ENCODE peak calls at places on chromosomes 3 and 15, in five cellular contexts. F is neuronal stem cell, O is IMR-90, E is mesenchymal stem cell, R is mesendoderm. X is an unnamed sample. For H3K36me3, the result is how much of the 10 kb centered on the place peaks cover.

GRCh38 chr15:94760348-94760747 is 529.0 kb downstream of the MCTP2 start:
- DNase-seq in O (no peak), F (no peak), E (no peak), R (peak), X (no peak)

GRCh38 chr3:71813073-71813472 is 28.1 kb upstream of the PROK2 start:
- DNase-seq in E (no peak), F (no peak), R (no peak), O (no peak), X (no peak)

GRCh38 chr3:141646760-141647561 is 91.1 kb upstream of the RNF7 start:
- DNase-seq in E (peak), R (peak), O (peak), F (peak), X (peak)

GRCh38 chr3:160184655-160185054 is 40.6 kb upstream of the C3orf80 start:
- DNase-seq in R (no peak), E (peak), O (peak), F (no peak), X (no peak)

GRCh38 chr15:70195808-70196304 is 98.1 kb upstream of the TLE3 start:
- DNase-seq in F (no peak), E (peak), R (no peak), O (peak), X (peak)

GRCh38 chr3:169602482-169602881 is 61.0 kb downstream of the MECOM start:
- DNase-seq in F (no peak), O (no peak), E (no peak), R (no peak), X (no peak)

GRCh38 chr15:28917791-28918140 is 32.0 kb downstream of the APBA2 start:
- DNase-seq in R (no peak), E (no peak), O (no peak), F (no peak), X (no peak)

GRCh38 chr3:134027631-134028030 is 2.1 kb downstream of the SLCO2A1 start:
- DNase-seq in F (no peak), E (no peak), O (no peak), R (no peak), X (peak)

GRCh38 chr3:42301446-42302175 is 35.6 kb upstream of the CCK start:
- DNase-seq in E (no peak), R (no peak), F (no peak), O (no peak), X (no peak)

GRCh38 chr3:187281191-187281714 is 10.3 kb downstream of the MASP1 start:
- DNase-seq in F (no peak), E (peak), O (peak), R (no peak), X (peak)

GRCh38 chr15:65055201-65055870 is 10.1 kb downstream of the SLC51B start:
- DNase-seq in F (no peak), E (peak), O (peak), R (no peak), X (no peak)

GRCh38 chr3:119653871-119654270 is 6.5 kb downstream of the POPDC2 start:
- DNase-seq in O (no peak), E (no peak), R (no peak), F (no peak), X (no peak)

GRCh38 chr3:119194237-119195150 is 21.1 kb downstream of the UPK1B start:
- DNase-seq in E (no peak), O (peak), F (no peak), R (no peak), X (peak)

GRCh38 chr15:61195116-61196002 is 33.7 kb downstream of the RORA start:
- DNase-seq in F (peak), E (peak), O (peak), R (peak), X (peak)

GRCh38 chr3:178845446-178846118 is 226.0 kb downstream of the ZMAT3 start:
- DNase-seq in E (peak), F (no peak), O (no peak), R (no peak), X (peak)

GRCh38 chr3:24088782-24089181 is 143.7 kb downstream of the NR1D2 start:
- DNase-seq in O (peak), F (no peak), E (peak), R (peak), X (no peak)

GRCh38 chr15:45454825-45455224 is 67.7 kb downstream of the SLC30A4 start:
- DNase-seq in O (peak), R (no peak), E (peak), F (no peak), X (peak)

GRCh38 chr15:58771621-58772235 is 626 bp downstream of the MINDY2 start:
- DNase-seq in E (no peak), R (peak), F (no peak), O (no peak), X (peak)

GRCh38 chr3:125123906-125124305 is 68.1 kb upstream of the HEG1 start:
- DNase-seq in E (peak), R (no peak), O (peak), F (no peak), X (peak)

GRCh38 chr3:187770224-187770623 is 25.0 kb upstream of the BCL6 start:
- DNase-seq in R (no peak), E (no peak), F (no peak), O (no peak), X (no peak)

GRCh38 chr15:81003023-81003350 is 2.3 kb downstream of the TLNRD1 start:
- DNase-seq in E (no peak), O (no peak), R (no peak), F (no peak), X (no peak)

GRCh38 chr3:37075955-37076354 is 82.6 kb downstream of the MLH1 start:
- DNase-seq in R (no peak), E (no peak), O (no peak), F (no peak), X (no peak)

GRCh38 chr3:157275832-157276231 is 115.9 kb upstream of the CCNL1 start:
- DNase-seq in R (no peak), F (no peak), E (no peak), O (no peak), X (no peak)

GRCh38 chr3:143188881-143189280 is 69.3 kb downstream of the CHST2 start:
- DNase-seq in R (no peak), E (no peak), O (no peak), F (no peak), X (no peak)

GRCh38 chr15:35179739-35180138 is 94.6 kb upstream of the NANOGP8 start:
- DNase-seq in F (no peak), E (no peak), O (no peak), R (no peak), X (no peak)

GRCh38 chr15:92884459-92884812 is 15.7 kb upstream of the CHD2 start:
- DNase-seq in R (no peak), F (no peak), O (no peak), E (no peak), X (no peak)

GRCh38 chr3:127031046-127031810 is 48.3 kb downstream of the PLXNA1 start:
- DNase-seq in E (no peak), R (no peak), O (no peak), F (no peak), X (no peak)

GRCh38 chr3:127032296-127032990 is 49.5 kb downstream of the PLXNA1 start:
- DNase-seq in R (no peak), O (no peak), F (no peak), E (no peak), X (no peak)

GRCh38 chr3:127033171-127033570 is 50.3 kb downstream of the PLXNA1 start:
- DNase-seq in F (no peak), E (no peak), R (no peak), O (no peak), X (no peak)

GRCh38 chr3:127030328-127031045 is 47.6 kb downstream of the PLXNA1 start:
- DNase-seq in F (no peak), R (no peak), E (no peak), O (no peak), X (no peak)

DNA sequence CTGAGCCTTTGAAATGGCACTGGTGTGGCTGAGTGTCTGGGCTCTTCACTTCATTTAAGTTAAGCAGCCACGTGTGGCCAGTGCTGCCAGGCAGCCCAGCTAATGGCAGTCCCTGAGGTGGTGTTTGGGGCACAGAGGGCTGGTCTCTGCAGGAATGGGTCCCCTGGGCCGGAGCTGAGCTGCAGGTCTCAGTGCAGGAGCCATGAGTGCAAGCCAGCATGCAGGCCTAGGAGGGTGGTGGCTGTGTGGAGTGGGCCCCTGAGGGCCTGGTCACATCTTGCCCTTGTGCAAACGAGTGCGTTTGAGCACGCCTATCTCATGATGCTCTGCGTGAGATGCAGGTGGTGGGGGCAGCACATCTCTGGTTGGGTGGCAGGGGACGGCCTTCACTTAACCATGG is 48.9 kb downstream of the PLXNA1 start:
- DNase-seq in R (no peak), F (no peak), E (no peak), O (no peak), X (no peak)
- H3K36me3 ChIP-seq in R (under half), F (half or more), E (half or more), O (half or more), X (half or more)

DNA sequence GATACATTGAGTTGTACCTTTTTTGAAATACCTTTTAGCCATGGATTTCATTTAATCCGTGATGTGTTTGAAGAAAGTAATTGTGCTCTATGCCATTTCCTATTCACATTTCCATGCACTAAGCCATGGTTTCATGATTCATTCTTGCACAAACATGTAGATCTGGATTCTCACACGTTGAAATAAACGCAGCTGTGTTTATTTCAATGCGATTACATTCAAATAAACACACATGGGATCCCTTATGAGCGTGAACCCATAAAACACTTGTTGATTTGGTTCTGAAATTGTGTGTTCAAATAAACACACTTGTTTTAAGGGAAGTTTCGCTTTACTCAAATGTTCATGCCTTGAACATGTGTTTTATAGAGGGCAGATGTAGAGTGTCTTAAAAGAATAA is 39.2 kb downstream of the BBX start:
- DNase-seq in R (no peak), F (no peak), O (peak), E (peak), X (no peak)
- H3K23ac ChIP-seq in R (no peak), F (no peak), O (no peak), E (no peak), X (no peak)

GRCh38 chr3:140294058-140294457 is 359.1 kb downstream of the CLSTN2 start:
- DNase-seq in F (no peak), R (no peak), E (no peak), O (no peak), X (no peak)

GRCh38 chr3:140298569-140299070 is 363.6 kb downstream of the CLSTN2 start:
- DNase-seq in F (no peak), R (no peak), O (no peak), E (no peak), X (no peak)

GRCh38 chr3:140292684-140293083 is 357.7 kb downstream of the CLSTN2 start:
- DNase-seq in E (peak), R (no peak), F (no peak), O (no peak), X (no peak)

GRCh38 chr3:140298043-140298442 is 363.1 kb downstream of the CLSTN2 start:
- DNase-seq in O (no peak), E (no peak), R (no peak), F (no peak), X (no peak)

GRCh38 chr3:140296796-140297352 is 361.9 kb downstream of the CLSTN2 start:
- DNase-seq in F (no peak), R (no peak), O (no peak), E (no peak), X (no peak)
- H2BK120ac ChIP-seq in F (no peak), R (no peak), O (no peak), E (no peak), X (no peak)

GRCh38 chr3:197687570-197687969 is 49.1 kb downstream of the RUBCN start:
- DNase-seq in F (no peak), R (no peak), O (no peak), E (no peak), X (no peak)

GRCh38 chr3:197697355-197697754 is 39.3 kb downstream of the RUBCN start:
- DNase-seq in R (no peak), E (no peak), O (no peak), F (no peak), X (no peak)

GRCh38 chr3:197694251-197694650 is 42.5 kb downstream of the RUBCN start:
- DNase-seq in F (no peak), O (no peak), R (no peak), E (no peak), X (no peak)

GRCh38 chr3:197690754-197691153 is 46.0 kb downstream of the RUBCN start:
- DNase-seq in R (no peak), O (no peak), E (no peak), F (no peak), X (no peak)

DNA sequence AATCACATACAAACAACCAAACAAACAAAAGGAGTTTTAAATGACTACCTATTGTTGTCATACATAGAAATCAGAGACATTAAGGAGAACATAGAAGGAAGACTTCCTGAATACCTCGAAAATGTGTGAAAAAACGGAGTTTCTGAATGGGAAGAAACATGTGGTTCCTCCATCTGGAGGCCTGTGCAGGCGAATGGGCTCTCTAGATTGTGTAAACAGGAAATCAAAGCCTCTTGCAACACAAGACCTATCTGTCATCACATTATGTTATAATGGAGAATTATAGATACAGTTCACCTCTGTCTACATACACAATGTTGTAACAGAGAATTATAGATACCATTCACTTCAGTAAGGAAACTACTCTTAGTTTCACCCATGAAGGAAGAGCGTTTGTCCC is 44.1 kb downstream of the RUBCN start:
- DNase-seq in E (peak), F (no peak), R (no peak), O (peak), X (no peak)
- H3K36me3 ChIP-seq in E (under half), F (under half), R (under half), O (under half), X (under half)

GRCh38 chr15:84658080-84658787 is at the start of gene NMB:
- DNase-seq in R (peak), F (peak), O (peak), E (peak), X (peak)
- H3K23ac ChIP-seq in R (peak), F (peak), O (peak), E (peak), X (no peak)

GRCh38 chr15:67548532-67548852 is 6.0 kb downstream of the MAP2K5 start:
- DNase-seq in F (no peak), R (no peak), O (no peak), E (no peak), X (no peak)
- H2BK120ac ChIP-seq in F (no peak), R (no peak), O (no peak), E (no peak), X (no peak)

GRCh38 chr15:73709671-73710070 is 25.5 kb downstream of the CD276 start:
- DNase-seq in E (no peak), O (no peak), F (no peak), R (no peak), X (no peak)
- H3K36me3 ChIP-seq in E (half or more), O (half or more), F (half or more), R (under half), X (half or more)